ENCODE peak calls at places on chromosomes 7 and 10, in six cellular contexts. T, G, B, V, L and M are unnamed samples. For H3K4me1, the result is how much of the 10 kb centered on the place peaks cover.

GRCh38 chr10:68046642-68047041 is 28.4 kb downstream of the HERC4 start:
- DNase-seq in T (no peak), G (no peak), B (no peak), V (no peak), L (no peak), M (no peak)

GRCh38 chr10:60434418-60435046 is 44.9 kb upstream of the ANK3 start:
- DNase-seq in T (peak), G (no peak), B (peak), V (peak), L (no peak), M (no peak)

GRCh38 chr7:4162845-4163564 is 519.1 kb upstream of the FOXK1 start:
- DNase-seq in T (no peak), G (no peak), B (no peak), V (no peak), L (no peak), M (no peak)

GRCh38 chr7:144087230-144087629 is 1.2 kb downstream of the OR2A12 start:
- DNase-seq in T (no peak), G (no peak), B (no peak), V (no peak), L (no peak), M (no peak)

GRCh38 chr7:136183981-136184380 is 206.8 kb upstream of the MTPN start:
- DNase-seq in T (peak), G (no peak), B (no peak), V (no peak), L (no peak), M (no peak)

GRCh38 chr7:138400400-138400886 is 59.6 kb upstream of the TRIM24 start:
- DNase-seq in T (no peak), G (no peak), B (no peak), V (no peak), L (no peak), M (no peak)

GRCh38 chr10:57338823-57339558 is 928.7 kb downstream of the IPMK start:
- DNase-seq in T (peak), G (no peak), B (peak), V (no peak), L (no peak), M (no peak)

GRCh38 chr7:55100172-55100961 is 81.5 kb downstream of the EGFR start:
- DNase-seq in T (no peak), G (no peak), B (no peak), V (peak), L (peak), M (no peak)

GRCh38 chr10:42691361-42692120 is 53.2 kb upstream of the ZNF33B start:
- DNase-seq in T (no peak), G (no peak), B (no peak), V (no peak), L (no peak), M (no peak)

GRCh38 chr7:37297546-37297945 is 151.1 kb downstream of the ELMO1 start:
- DNase-seq in T (no peak), G (no peak), B (no peak), V (no peak), L (no peak), M (no peak)

GRCh38 chr10:9198611-9199010 is 1144.1 kb downstream of the GATA3 start:
- DNase-seq in T (no peak), G (no peak), B (no peak), V (no peak), L (no peak), M (no peak)

GRCh38 chr7:5139998-5140397 is 50.0 kb upstream of the WIPI2 start:
- DNase-seq in T (peak), G (no peak), B (no peak), V (peak), L (no peak), M (no peak)

GRCh38 chr10:3527869-3528268 is 257.1 kb downstream of the KLF6 start:
- DNase-seq in T (no peak), G (no peak), B (no peak), V (no peak), L (no peak), M (no peak)

DNA sequence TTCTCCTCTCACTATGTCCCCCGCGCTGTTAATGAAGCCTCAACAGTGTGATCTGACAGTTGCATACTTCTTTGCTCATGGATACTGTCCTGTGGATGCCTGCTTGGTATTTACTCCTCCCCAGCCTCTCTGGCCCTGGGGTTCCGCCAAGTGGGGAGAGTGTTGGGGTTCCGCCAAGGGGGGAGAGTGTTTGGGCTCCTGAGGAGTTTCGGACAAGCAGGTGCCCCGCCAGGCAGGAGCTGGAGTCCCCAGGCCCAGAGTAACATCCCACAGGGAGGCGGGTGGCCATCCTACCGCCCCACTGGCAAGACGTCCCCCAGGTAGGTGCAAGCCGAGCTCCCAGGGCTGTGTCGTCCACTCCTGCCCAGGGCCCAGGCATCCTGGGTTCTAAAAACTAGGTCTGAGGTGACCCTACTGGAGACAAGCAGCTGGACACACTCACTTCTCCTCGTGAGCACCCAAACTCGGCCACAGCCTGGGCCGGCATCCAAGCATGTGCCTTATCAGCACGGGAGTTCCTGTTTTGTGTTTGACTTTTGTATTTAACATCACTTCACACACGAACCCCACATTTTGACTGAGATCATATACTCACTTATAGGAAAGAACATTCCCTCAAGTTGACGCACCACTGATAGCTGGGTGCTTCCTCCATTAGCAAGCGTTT is 34.2 kb downstream of the CAMK2B start:
- DNase-seq in T (no peak), G (peak), B (no peak), V (peak), L (peak), M (no peak)
- H3K27ac ChIP-seq in T (no peak), G (no peak), B (no peak), V (no peak), L (no peak), M (no peak)

GRCh38 chr10:33547976-33548375 is 213.5 kb upstream of the NRP1 start:
- DNase-seq in T (no peak), G (no peak), B (no peak), V (no peak), L (no peak), M (no peak)
- H3K4me1 ChIP-seq in T (under half), G (under half), B (under half), V (under half), L (under half), M (under half)

DNA sequence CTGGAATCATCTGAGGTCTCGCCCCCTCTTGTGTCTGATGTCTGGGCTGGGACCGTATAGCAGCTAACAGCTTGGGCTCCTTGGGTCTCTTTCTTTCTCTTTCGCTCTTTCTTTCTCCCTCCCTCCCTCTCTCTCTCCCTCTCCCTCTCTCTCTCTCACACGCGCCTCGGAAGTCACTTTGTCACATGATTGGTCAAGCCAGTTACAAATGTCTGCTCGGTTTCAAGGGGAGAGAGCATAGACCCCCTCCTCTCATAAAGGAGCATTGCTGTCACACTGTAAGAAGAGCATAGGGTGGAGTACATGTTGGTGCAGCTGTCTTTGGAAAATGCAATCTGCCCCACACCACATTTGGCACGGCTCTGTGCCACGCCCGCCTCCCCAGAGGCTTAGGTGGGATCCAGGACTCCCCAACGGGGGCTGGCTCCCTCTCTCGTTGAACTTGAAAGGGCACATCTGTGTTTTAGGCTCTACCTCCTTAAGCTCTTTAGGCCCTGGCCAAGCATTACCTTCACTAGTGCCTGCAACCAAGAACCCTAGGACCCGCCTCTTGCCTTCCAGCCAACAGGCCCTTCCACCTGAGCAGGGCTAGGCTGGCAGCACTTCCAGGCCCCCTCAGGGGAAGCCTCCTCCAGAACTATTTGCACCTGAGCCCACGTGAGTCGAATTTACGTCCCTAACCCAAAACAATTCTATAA is 61.9 kb upstream of the CACUL1 start:
- DNase-seq in T (no peak), G (no peak), B (no peak), V (no peak), L (peak), M (no peak)
- H3K27ac ChIP-seq in T (no peak), G (no peak), B (no peak), V (no peak), L (no peak), M (no peak)

GRCh38 chr10:11197266-11197712 is 179.6 kb downstream of the CELF2 start:
- DNase-seq in T (peak), G (no peak), B (no peak), V (peak), L (no peak), M (no peak)
- H3K4me1 ChIP-seq in T (under half), G (under half), B (under half), V (under half), L (under half), M (half or more)

DNA sequence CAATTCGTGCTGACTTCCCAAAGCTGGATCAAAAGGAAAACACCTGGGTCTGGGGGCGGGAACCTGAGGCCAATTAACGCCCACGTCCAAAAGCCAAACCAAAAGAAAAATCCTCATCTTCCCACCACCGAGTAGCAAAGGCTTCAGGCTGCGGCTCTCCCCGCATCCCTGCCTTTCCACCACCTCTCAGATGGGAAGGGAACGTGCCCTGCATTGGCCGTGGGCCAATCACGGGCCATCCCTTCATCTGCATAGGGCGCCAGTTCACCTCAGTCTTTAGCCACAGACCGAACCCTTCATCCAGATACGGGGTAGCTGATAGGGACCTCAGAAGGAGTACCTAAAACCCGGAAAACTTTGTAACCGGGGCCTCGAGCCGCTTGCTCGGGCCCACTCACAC is 602 bp downstream of the PRPF18 start:
- DNase-seq in T (peak), G (no peak), B (peak), V (no peak), L (no peak), M (peak)
- H3K27ac ChIP-seq in T (no peak), G (peak), B (peak), V (peak), L (peak), M (peak)

GRCh38 chr10:69457771-69458237 is 6.5 kb downstream of the TSPAN15 start:
- DNase-seq in T (no peak), G (no peak), B (no peak), V (no peak), L (no peak), M (no peak)
- H3K4me1 ChIP-seq in T (under half), G (under half), B (under half), V (half or more), L (under half), M (under half)

DNA sequence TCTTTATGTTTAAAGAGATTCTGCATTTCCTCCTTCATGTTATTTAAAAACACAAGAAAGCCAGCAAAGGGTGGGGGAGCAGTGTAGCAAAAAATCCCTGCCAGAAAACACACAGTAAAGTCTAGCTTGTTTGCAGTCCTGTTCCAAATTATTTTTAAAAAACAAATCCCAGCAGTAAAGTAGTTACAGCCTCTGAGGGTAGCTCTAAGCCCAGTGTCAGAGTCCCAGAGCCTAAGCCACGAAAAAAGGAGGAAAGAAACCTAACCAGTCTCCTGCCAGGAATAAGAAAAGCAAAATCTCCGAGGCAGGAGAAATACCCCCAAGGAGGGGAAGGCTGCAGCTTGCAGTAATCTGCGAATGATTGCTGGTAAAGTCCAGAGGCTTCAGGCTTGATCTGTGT is 219.7 kb upstream of the CELF2 start:
- DNase-seq in T (no peak), G (no peak), B (no peak), V (no peak), L (no peak), M (no peak)
- H3K27ac ChIP-seq in T (peak), G (peak), B (no peak), V (peak), L (peak), M (no peak)

GRCh38 chr10:75612904-75613684 is 181.7 kb downstream of the LRMDA start:
- DNase-seq in T (peak), G (no peak), B (no peak), V (no peak), L (no peak), M (no peak)
- H3K4me1 ChIP-seq in T (under half), G (under half), B (under half), V (under half), L (under half), M (under half)